ENCODE peak calls at places on chromosome 14, in four cellular contexts. N is choroid plexus epithelial cell; T is fibroblast of lung; U is activated CD4-positive, alpha-beta T cell treated with anti-CD3 and anti-CD28 coated beads, Interleukin-2, amount 50 U/mL, for 48 hours. L is an unnamed sample.

GRCh38 chr14:94377866-94378470 is 10.4 kb downstream of the SERPINA1 start:
- DNase-seq in T (no peak), U (no peak), N (no peak), L (no peak)

GRCh38 chr14:52266179-52266578 is 1.3 kb upstream of the PTGDR start:
- DNase-seq in U (no peak), N (peak), T (peak), L (no peak)

GRCh38 chr14:47539065-47539464 is 136.3 kb downstream of the MDGA2 start:
- DNase-seq in U (no peak), T (peak), N (peak), L (no peak)

GRCh38 chr14:91373591-91374245 is 43.9 kb downstream of the CCDC88C start:
- DNase-seq in T (no peak), U (peak), N (no peak), L (peak)

GRCh38 chr14:51251486-51251885 is 11.4 kb downstream of the TMX1 start:
- DNase-seq in U (no peak), N (no peak), T (peak), L (no peak)

GRCh38 chr14:90577661-90578282 is 180.9 kb downstream of the CALM1 start:
- DNase-seq in T (no peak), N (no peak), U (no peak), L (no peak)

GRCh38 chr14:32998433-32998832 is 59.8 kb downstream of the NPAS3 start:
- DNase-seq in N (peak), U (no peak), T (peak), L (no peak)

GRCh38 chr14:23042162-23042965 is at the start of gene PSMB11:
- DNase-seq in T (no peak), U (no peak), N (no peak), L (no peak)

GRCh38 chr14:101097109-101097793 is 193.7 kb upstream of the RTL1 start:
- DNase-seq in U (no peak), T (no peak), N (no peak), L (no peak)

GRCh38 chr14:76091036-76091435 is 60.7 kb upstream of the GPATCH2L start:
- DNase-seq in T (no peak), N (peak), U (no peak), L (no peak)

GRCh38 chr14:35985504-35986218 is 159.5 kb downstream of the BRMS1L start:
- DNase-seq in U (no peak), T (no peak), N (peak), L (no peak)

GRCh38 chr14:22847661-22848341 is 11.4 kb downstream of the MMP14 start:
- DNase-seq in T (peak), U (no peak), N (peak), L (no peak)

GRCh38 chr14:68624541-68625220 is 168.2 kb downstream of the ZFP36L1 start:
- DNase-seq in T (no peak), N (no peak), U (no peak), L (no peak)

GRCh38 chr14:75645051-75645450 is 15.6 kb downstream of the ERG28 start:
- DNase-seq in N (no peak), T (no peak), U (no peak), L (no peak)

GRCh38 chr14:35378638-35379568 is 25.6 kb downstream of the NFKBIA start:
- DNase-seq in U (no peak), N (no peak), T (peak), L (no peak)

GRCh38 chr14:41609704-41610183 is 3.1 kb downstream of the LRFN5 start:
- DNase-seq in N (peak), U (no peak), T (peak), L (no peak)

GRCh38 chr14:95260537-95261440 is 58.9 kb downstream of the CLMN start:
- DNase-seq in U (peak), N (peak), T (peak), L (peak)

GRCh38 chr14:51517116-51517515 is 134.6 kb upstream of the FRMD6 start:
- DNase-seq in N (no peak), T (no peak), U (no peak), L (no peak)

GRCh38 chr14:105075364-105076295 is 10.4 kb upstream of the GPR132 start:
- DNase-seq in T (peak), N (peak), U (no peak), L (no peak)

GRCh38 chr14:41973178-41973577 is 366.5 kb downstream of the LRFN5 start:
- DNase-seq in T (no peak), U (no peak), N (no peak), L (no peak)

GRCh38 chr14:101119830-101120571 is 216.5 kb upstream of the RTL1 start:
- DNase-seq in T (peak), U (no peak), N (no peak), L (no peak)

GRCh38 chr14:93004699-93005082 is 81.7 kb downstream of the CHGA start:
- DNase-seq in N (no peak), T (no peak), U (no peak), L (no peak)

GRCh38 chr14:101254805-101255764 is 306.2 kb upstream of the DIO3 start:
- DNase-seq in N (no peak), U (no peak), T (peak), L (no peak)

GRCh38 chr14:37585101-37585479 is 10.0 kb downstream of the FOXA1 start:
- DNase-seq in U (no peak), N (no peak), T (no peak), L (no peak)

GRCh38 chr14:91482278-91483023 is 27.7 kb downstream of the PPP4R3A start:
- DNase-seq in T (peak), U (no peak), N (peak), L (no peak)

GRCh38 chr14:105151838-105152793 is 16.5 kb downstream of the JAG2 start:
- DNase-seq in N (no peak), U (no peak), T (no peak), L (no peak)

GRCh38 chr14:93734961-93735360 is 53.3 kb downstream of the PRIMA1 start:
- DNase-seq in N (no peak), T (no peak), U (no peak), L (no peak)

GRCh38 chr14:54377501-54377900 is 19.3 kb upstream of the CDKN3 start:
- DNase-seq in N (no peak), T (no peak), U (no peak), L (no peak)

GRCh38 chr14:89892953-89893352 is 61.6 kb downstream of the EFCAB11 start:
- DNase-seq in U (no peak), N (no peak), T (no peak), L (no peak)

L was measured in T-helper 2 cell treated with Interferon-gamma antibody and Interleukin-4, amounts not matched to agents 5 μg/mL and 100 μg/mL, for 36 hours.